ENCODE peak calls at places on chromosome 1, in eight cellular contexts. J is cardiac fibroblast, Z is tibial nerve, U is coronary artery, D is epithelial cell of esophagus, E is psoas muscle, F is AG10803, Y is activated B cell treated with CpG ODN at 0.5 μM for 24 hours. P is an unnamed sample.

GRCh38 chr1:47523812-47524170 is 85.9 kb downstream of the FOXD2 start:
- DNase-seq in J (no peak), Z (no peak), U (no peak), D (no peak), E (no peak), F (no peak), Y (no peak), P (no peak)

GRCh38 chr1:213122514-213122929 is 71.5 kb downstream of the RPS6KC1 start:
- DNase-seq in J (peak), Z (peak), U (no peak), D (peak), E (no peak), F (peak), Y (no peak), P (no peak)

GRCh38 chr1:161374373-161374772 is 6.7 kb upstream of the CFAP126 start:
- DNase-seq in J (peak), Z (no peak), U (no peak), D (no peak), E (no peak), F (no peak), Y (no peak), P (no peak)

GRCh38 chr1:150479927-150480352 is 7.3 kb upstream of the TARS2 start:
- DNase-seq in J (no peak), Z (no peak), U (no peak), D (peak), E (no peak), F (no peak), Y (no peak), P (no peak)

GRCh38 chr1:87403047-87403820 is 74.6 kb downstream of the LMO4 start:
- DNase-seq in J (no peak), Z (no peak), U (no peak), D (no peak), E (no peak), F (peak), Y (no peak), P (no peak)

GRCh38 chr1:110412576-110412975 is 5.1 kb upstream of the LAMTOR5 start:
- DNase-seq in J (peak), Z (peak), U (no peak), D (peak), E (peak), F (peak), Y (peak), P (no peak)

GRCh38 chr1:113219828-113220227 is 146.8 kb downstream of the LRIG2 start:
- DNase-seq in J (no peak), Z (no peak), U (no peak), D (no peak), E (no peak), F (no peak), Y (no peak), P (no peak)

GRCh38 chr1:224406216-224406615 is 28.4 kb downstream of the WDR26 start:
- DNase-seq in J (no peak), Z (no peak), U (no peak), D (no peak), E (no peak), F (peak), Y (no peak), P (no peak)

GRCh38 chr1:2053217-2053616 is 3.0 kb downstream of the PRKCZ start:
- DNase-seq in J (no peak), Z (no peak), U (no peak), D (no peak), E (no peak), F (no peak), Y (no peak), P (no peak)

GRCh38 chr1:98277111-98277510 is 356.3 kb upstream of the DPYD start:
- DNase-seq in J (peak), Z (no peak), U (no peak), D (peak), E (no peak), F (peak), Y (no peak), P (no peak)

GRCh38 chr1:117843791-117844190 is 85.6 kb downstream of the GDAP2 start:
- DNase-seq in J (peak), Z (no peak), U (no peak), D (peak), E (no peak), F (no peak), Y (no peak), P (no peak)

GRCh38 chr1:229221106-229222019 is 49.5 kb upstream of the RAB4A start:
- DNase-seq in J (peak), Z (no peak), U (no peak), D (peak), E (no peak), F (no peak), Y (no peak), P (no peak)

GRCh38 chr1:46948629-46949282 is 7.5 kb upstream of the CYP4A11 start:
- DNase-seq in J (peak), Z (no peak), U (no peak), D (peak), E (no peak), F (no peak), Y (no peak), P (no peak)

GRCh38 chr1:50080904-50081586 is 27.7 kb upstream of the ELAVL4 start:
- DNase-seq in J (peak), Z (no peak), U (no peak), D (peak), E (no peak), F (no peak), Y (no peak), P (no peak)
- TF ChIP-seq CTCF in J (no peak), Z (no peak), U (no peak), D (peak), E (no peak), F (peak), Y (no peak), P (no peak)

DNA sequence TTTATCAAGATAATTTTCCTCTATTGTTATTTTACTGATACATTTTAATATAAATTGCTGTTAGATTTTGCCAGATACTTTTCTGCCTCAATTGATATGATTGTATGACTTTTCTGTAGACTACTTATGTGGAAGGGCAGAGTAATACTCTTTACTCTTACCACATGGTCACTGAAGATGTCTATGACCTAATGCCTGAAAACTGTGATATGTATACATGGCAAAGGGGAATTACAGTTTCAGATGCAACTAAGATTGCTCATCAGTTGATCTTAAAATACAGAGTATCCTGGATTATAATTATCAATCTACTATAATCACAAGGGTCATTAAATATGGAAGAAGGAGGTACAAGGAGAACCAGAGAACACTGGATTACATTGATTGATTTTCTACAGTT is 1528.0 kb downstream of the BRINP3 start:
- DNase-seq in J (no peak), Z (no peak), U (no peak), D (peak), E (no peak), F (no peak), Y (no peak), P (no peak)
- TF ChIP-seq CTCF in J (no peak), Z (no peak), U (no peak), D (no peak), E (no peak), F (no peak), Y (no peak), P (no peak)

GRCh38 chr1:175376194-175376593 is 183.6 kb upstream of the KIAA0040 start:
- DNase-seq in J (peak), Z (no peak), U (no peak), D (peak), E (no peak), F (no peak), Y (no peak), P (no peak)
- TF ChIP-seq CTCF in J (no peak), Z (no peak), U (no peak), D (peak), E (no peak), F (peak), Y (no peak), P (peak)

GRCh38 chr1:173433927-173434326 is 43.2 kb upstream of the PRDX6 start:
- DNase-seq in J (no peak), Z (no peak), U (no peak), D (no peak), E (no peak), F (no peak), Y (no peak), P (no peak)

GRCh38 chr1:173429517-173430477 is 47.3 kb upstream of the PRDX6 start:
- DNase-seq in J (peak), Z (peak), U (peak), D (peak), E (peak), F (peak), Y (peak), P (no peak)

GRCh38 chr1:173432331-173432730 is 44.8 kb upstream of the PRDX6 start:
- DNase-seq in J (no peak), Z (no peak), U (no peak), D (no peak), E (no peak), F (no peak), Y (no peak), P (no peak)

GRCh38 chr1:173430707-173431662 is 46.1 kb upstream of the PRDX6 start:
- DNase-seq in J (peak), Z (peak), U (peak), D (peak), E (peak), F (peak), Y (peak), P (peak)

GRCh38 chr1:173431663-173432045 is 45.5 kb upstream of the PRDX6 start:
- DNase-seq in J (peak), Z (no peak), U (no peak), D (no peak), E (no peak), F (no peak), Y (no peak), P (no peak)
- TF ChIP-seq CTCF in J (no peak), Z (no peak), U (no peak), D (no peak), E (no peak), F (no peak), Y (no peak), P (no peak)

DNA sequence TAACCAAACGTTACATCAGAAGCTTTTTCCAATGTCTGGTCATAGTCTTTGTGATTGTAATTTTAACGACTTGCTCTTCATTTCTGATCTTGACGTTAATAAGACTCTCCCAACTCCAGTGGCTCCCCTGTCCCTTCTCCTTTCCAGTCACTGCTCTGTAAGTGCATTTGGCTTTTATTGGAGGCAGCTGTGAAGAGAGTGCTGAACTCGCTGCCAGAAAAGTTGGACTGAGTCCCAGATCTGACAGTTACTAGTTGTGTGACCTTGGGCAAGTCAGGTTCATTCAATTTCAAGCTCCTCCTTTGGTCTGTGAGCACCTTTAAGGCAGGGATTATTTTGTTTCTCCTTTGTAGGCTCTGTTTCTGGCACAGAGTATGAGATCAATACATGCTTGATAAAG is 109.6 kb upstream of the TSPAN2 start:
- DNase-seq in J (peak), Z (no peak), U (no peak), D (peak), E (no peak), F (peak), Y (no peak), P (no peak)
- TF ChIP-seq CTCF in J (no peak), Z (no peak), U (no peak), D (no peak), E (no peak), F (no peak), Y (no peak), P (no peak)

P was measured in type B pancreatic cell.